ENCODE peak calls at places on chromosomes 4 and X, in four cellular contexts. One of them, this sample, is unnamed.

GRCh38 chrX:132876509-132876837 is 82.0 kb downstream of the HS6ST2 start:
- DNase-seq in WTC11: peak
- DNase-seq in K562: no peak
- DNase-seq in HepG2: no peak
- DNase-seq in this sample: peak

GRCh38 chrX:110180176-110180927 is 137.5 kb downstream of the AMMECR1 start:
- DNase-seq in WTC11: no peak
- DNase-seq in K562: no peak
- DNase-seq in HepG2: no peak
- DNase-seq in this sample: no peak

GRCh38 chr4:115781528-115782146 is 668.2 kb upstream of the NDST4 start:
- DNase-seq in WTC11: no peak
- DNase-seq in K562: no peak
- DNase-seq in HepG2: no peak
- DNase-seq in this sample: no peak

GRCh38 chr4:122777846-122778501 is 45.5 kb downstream of the BBS12 start:
- DNase-seq in WTC11: no peak
- DNase-seq in K562: no peak
- DNase-seq in HepG2: no peak
- DNase-seq in this sample: no peak

GRCh38 chrX:72634321-72634720 is 61.7 kb upstream of the HDAC8 start:
- DNase-seq in WTC11: no peak
- DNase-seq in K562: no peak
- DNase-seq in HepG2: no peak
- DNase-seq in this sample: no peak

GRCh38 chr4:106104276-106104675 is 209.0 kb downstream of the NPNT start:
- DNase-seq in WTC11: no peak
- DNase-seq in K562: no peak
- DNase-seq in HepG2: no peak
- DNase-seq in this sample: no peak

GRCh38 chr4:16029329-16029728 is 54.5 kb downstream of the PROM1 start:
- DNase-seq in WTC11: no peak
- DNase-seq in K562: no peak
- DNase-seq in HepG2: peak
- DNase-seq in this sample: no peak

GRCh38 chr4:176959980-176960379 is 167.3 kb upstream of the VEGFC start:
- DNase-seq in WTC11: no peak
- DNase-seq in K562: no peak
- DNase-seq in HepG2: no peak
- DNase-seq in this sample: no peak

GRCh38 chr4:132386130-132386529 is 763.0 kb upstream of the PCDH10 start:
- DNase-seq in WTC11: no peak
- DNase-seq in K562: no peak
- DNase-seq in HepG2: no peak
- DNase-seq in this sample: no peak

GRCh38 chr4:139607302-139608060 is 51.5 kb upstream of the SETD7 start:
- DNase-seq in WTC11: no peak
- DNase-seq in K562: no peak
- DNase-seq in HepG2: no peak
- DNase-seq in this sample: no peak

GRCh38 chrX:71909956-71910355 is 689 bp upstream of the NHSL2 start:
- DNase-seq in WTC11: peak
- DNase-seq in K562: no peak
- DNase-seq in HepG2: no peak
- DNase-seq in this sample: peak

GRCh38 chrX:101429934-101430333 is 21.9 kb downstream of the HNRNPH2 start:
- DNase-seq in WTC11: no peak
- DNase-seq in K562: no peak
- DNase-seq in HepG2: no peak
- DNase-seq in this sample: no peak

GRCh38 chr4:165398570-165398969 is 19.8 kb downstream of the CPE start:
- DNase-seq in WTC11: no peak
- DNase-seq in K562: peak
- DNase-seq in HepG2: no peak
- DNase-seq in this sample: peak

GRCh38 chr4:186622788-186623464 is 67.6 kb upstream of the MTNR1A start:
- DNase-seq in WTC11: no peak
- DNase-seq in K562: no peak
- DNase-seq in HepG2: no peak
- DNase-seq in this sample: no peak

GRCh38 chrX:87702795-87703194 is 185.2 kb downstream of the KLHL4 start:
- DNase-seq in WTC11: no peak
- DNase-seq in K562: no peak
- DNase-seq in HepG2: no peak
- DNase-seq in this sample: no peak

GRCh38 chr4:153759407-153760226 is at the start of gene RNF175:
- DNase-seq in WTC11: peak
- DNase-seq in K562: peak
- DNase-seq in HepG2: no peak
- DNase-seq in this sample: no peak

GRCh38 chr4:76192221-76192620 is 21.4 kb downstream of the SCARB2 start:
- DNase-seq in WTC11: no peak
- DNase-seq in K562: no peak
- DNase-seq in HepG2: no peak
- DNase-seq in this sample: no peak

GRCh38 chr4:39341075-39341725 is 25.0 kb downstream of the RFC1 start:
- DNase-seq in WTC11: no peak
- DNase-seq in K562: no peak
- DNase-seq in HepG2: peak
- DNase-seq in this sample: no peak

GRCh38 chr4:5802565-5802964 is 90.3 kb downstream of the CRMP1 start:
- DNase-seq in WTC11: no peak
- DNase-seq in K562: no peak
- DNase-seq in HepG2: no peak
- DNase-seq in this sample: no peak

GRCh38 chrX:8868906-8869305 is 67.7 kb upstream of the FAM9A start:
- DNase-seq in WTC11: no peak
- DNase-seq in K562: no peak
- DNase-seq in HepG2: no peak
- DNase-seq in this sample: no peak

GRCh38 chr4:4860803-4861591 is 1.5 kb downstream of the MSX1 start:
- DNase-seq in WTC11: peak
- DNase-seq in K562: peak
- DNase-seq in HepG2: peak
- DNase-seq in this sample: peak

GRCh38 chrX:30910124-30910860 is 21.2 kb upstream of the TAB3 start:
- DNase-seq in WTC11: no peak
- DNase-seq in K562: peak
- DNase-seq in HepG2: no peak
- DNase-seq in this sample: no peak

GRCh38 chrX:40156472-40157227 is 58.9 kb upstream of the BCOR start:
- DNase-seq in WTC11: peak
- DNase-seq in K562: no peak
- DNase-seq in HepG2: no peak
- DNase-seq in this sample: no peak

GRCh38 chrX:40154229-40154852 is 56.6 kb upstream of the BCOR start:
- DNase-seq in WTC11: peak
- DNase-seq in K562: peak
- DNase-seq in HepG2: peak
- DNase-seq in this sample: no peak

GRCh38 chrX:40155617-40156471 is 58.1 kb upstream of the BCOR start:
- DNase-seq in WTC11: no peak
- DNase-seq in K562: peak
- DNase-seq in HepG2: no peak
- DNase-seq in this sample: no peak

GRCh38 chrX:40153335-40154221 is 55.8 kb upstream of the BCOR start:
- DNase-seq in WTC11: peak
- DNase-seq in K562: peak
- DNase-seq in HepG2: no peak
- DNase-seq in this sample: no peak

GRCh38 chrX:40154853-40155616 is 57.3 kb upstream of the BCOR start:
- DNase-seq in WTC11: peak
- DNase-seq in K562: peak
- DNase-seq in HepG2: peak
- DNase-seq in this sample: no peak
- TF ChIP-seq ELF4 in WTC11: no peak
- TF ChIP-seq ELF4 in K562: no peak
- TF ChIP-seq ELF4 in HepG2: no peak
- TF ChIP-seq ELF4 in this sample: no peak

DNA sequence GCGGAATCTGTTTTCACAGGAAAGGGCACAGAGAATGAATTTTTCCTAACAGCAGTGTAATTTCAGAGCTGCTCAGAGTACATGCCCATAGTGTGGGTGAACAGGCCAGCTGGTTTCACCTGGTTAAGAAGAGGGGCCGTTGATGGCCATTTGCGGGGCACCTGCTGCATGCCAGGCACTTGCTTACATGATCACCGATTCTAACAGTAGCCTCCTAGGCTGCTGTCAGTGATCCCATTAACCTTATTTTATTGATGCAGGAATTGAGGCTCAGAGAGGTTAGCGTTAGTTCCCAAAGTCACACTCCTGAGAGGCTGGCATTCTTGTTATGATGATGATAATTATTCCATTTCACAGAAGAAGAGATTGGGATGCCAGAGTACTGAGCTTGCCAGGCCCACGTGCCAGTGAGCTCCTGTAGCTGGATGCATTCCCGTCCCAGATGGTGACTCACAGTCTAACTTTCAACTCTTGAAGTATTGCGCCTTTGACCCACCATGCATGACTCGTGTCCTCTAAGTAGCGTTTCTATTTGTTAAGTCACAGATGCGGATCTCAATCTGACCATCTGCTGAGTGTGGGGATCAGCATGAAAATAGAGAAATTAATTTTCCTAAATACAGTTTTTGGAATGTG is 76.5 kb downstream of the PSAPL1 start:
- DNase-seq in WTC11: no peak
- DNase-seq in K562: no peak
- DNase-seq in HepG2: no peak
- DNase-seq in this sample: no peak
- TF ChIP-seq SP1 in WTC11: no peak
- TF ChIP-seq SP1 in K562: no peak
- TF ChIP-seq SP1 in HepG2: no peak
- TF ChIP-seq SP1 in this sample: no peak

DNA sequence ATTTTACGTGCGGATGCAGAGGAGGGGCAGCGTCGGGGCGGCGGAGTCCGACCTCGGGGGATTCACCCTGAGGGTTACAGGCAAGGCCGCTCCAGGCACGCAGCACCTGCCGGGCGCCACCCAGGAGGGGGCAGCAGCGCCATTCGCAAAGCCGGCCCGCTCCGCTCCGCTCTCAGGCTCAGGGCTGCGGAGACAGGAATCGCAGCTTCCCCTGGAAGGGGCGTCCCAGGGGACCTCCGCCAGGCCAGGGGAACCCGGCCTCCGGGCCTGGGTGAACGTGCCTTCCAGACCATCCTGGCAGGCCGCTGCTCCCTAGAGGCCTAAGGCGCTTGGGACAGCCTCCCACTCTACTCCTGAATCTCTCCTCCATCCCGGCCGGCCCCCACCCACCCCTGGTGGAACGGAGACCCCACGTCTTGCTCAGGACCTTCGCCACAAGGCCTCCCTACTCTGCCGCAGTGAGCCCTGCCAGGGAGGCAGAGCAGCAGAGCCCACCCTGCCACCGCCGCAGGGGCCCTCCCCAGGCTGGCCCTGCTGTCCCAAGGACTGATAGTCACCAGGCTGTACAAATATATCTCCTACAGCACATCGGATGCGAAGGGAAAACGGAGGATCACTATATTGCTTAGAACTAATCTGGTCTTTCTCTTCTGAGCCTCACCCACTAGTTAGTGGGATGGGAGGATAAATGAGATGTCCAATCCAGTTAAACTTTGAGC is 114.9 kb downstream of the SMIM20 start:
- DNase-seq in WTC11: peak
- DNase-seq in K562: peak
- DNase-seq in HepG2: peak
- DNase-seq in this sample: peak
- TF ChIP-seq ELF4 in WTC11: no peak
- TF ChIP-seq ELF4 in K562: no peak
- TF ChIP-seq ELF4 in HepG2: no peak
- TF ChIP-seq ELF4 in this sample: no peak

GRCh38 chr4:141458501-141458900 is 177.9 kb upstream of the IL15 start:
- DNase-seq in WTC11: no peak
- DNase-seq in K562: no peak
- DNase-seq in HepG2: no peak
- DNase-seq in this sample: no peak
- TF ChIP-seq SP1 in WTC11: no peak
- TF ChIP-seq SP1 in K562: no peak
- TF ChIP-seq SP1 in HepG2: no peak
- TF ChIP-seq SP1 in this sample: no peak

DNA sequence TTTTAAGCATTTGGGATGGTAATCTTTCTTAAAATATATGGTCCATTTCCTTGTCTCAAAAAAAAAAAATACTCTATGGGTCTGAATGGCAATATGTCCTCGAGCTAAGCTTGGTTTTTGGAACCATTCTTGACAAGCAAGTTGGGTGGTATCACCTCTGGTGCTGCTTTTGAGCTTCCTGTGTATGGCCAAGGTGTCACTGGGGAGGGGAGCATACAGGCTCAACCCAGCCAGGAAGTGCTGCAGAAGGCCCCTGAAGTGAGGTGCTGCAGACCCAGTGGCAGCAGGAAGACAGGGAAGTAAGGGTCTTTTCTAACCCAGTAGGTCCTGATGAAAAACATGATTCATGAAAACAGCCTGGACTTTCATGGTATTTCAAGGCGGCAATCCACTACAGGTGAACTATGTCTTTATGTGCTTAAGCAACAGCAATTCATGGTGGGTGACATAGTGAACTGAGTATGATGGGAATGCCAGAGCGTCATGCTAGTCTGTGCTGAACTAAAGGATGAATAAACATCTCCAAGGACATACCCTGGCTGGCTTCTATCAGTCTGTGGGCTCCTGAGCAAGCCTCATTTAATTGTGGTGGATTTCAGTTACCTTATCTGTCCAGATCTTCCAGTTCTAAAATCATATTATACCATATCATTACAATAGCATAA is 15.1 kb downstream of the TRAPPC2 start:
- DNase-seq in WTC11: no peak
- DNase-seq in K562: no peak
- DNase-seq in HepG2: peak
- DNase-seq in this sample: no peak
- TF ChIP-seq ELF4 in WTC11: no peak
- TF ChIP-seq ELF4 in K562: no peak
- TF ChIP-seq ELF4 in HepG2: no peak
- TF ChIP-seq ELF4 in this sample: no peak

GRCh38 chr4:89212666-89213381 is 94.8 kb downstream of the GPRIN3 start:
- DNase-seq in WTC11: no peak
- DNase-seq in K562: no peak
- DNase-seq in HepG2: no peak
- DNase-seq in this sample: no peak
- TF ChIP-seq SP1 in WTC11: no peak
- TF ChIP-seq SP1 in K562: no peak
- TF ChIP-seq SP1 in HepG2: no peak
- TF ChIP-seq SP1 in this sample: no peak